ENCODE peak calls at places on chromosome 20, in ten cellular contexts. One of them, this sample, is unnamed.

GRCh38 chr20:3658708-3659491 is 4.3 kb downstream of the GFRA4 start:
- DNase-seq in psoas muscle: no peak
- DNase-seq in pancreas: no peak
- DNase-seq in trophoblast cell: no peak
- DNase-seq in mammary epithelial cell: no peak
- DNase-seq in left lung: no peak
- DNase-seq in dorsolateral prefrontal cortex: peak
- DNase-seq in right atrium auricular region: no peak
- DNase-seq in RWPE1: no peak
- DNase-seq in suprapubic skin: no peak
- DNase-seq in this sample: no peak

GRCh38 chr20:25053207-25054132 is 4.5 kb downstream of the ACSS1 start:
- DNase-seq in right atrium auricular region: peak
- DNase-seq in trophoblast cell: no peak
- DNase-seq in mammary epithelial cell: no peak
- DNase-seq in left lung: peak
- DNase-seq in pancreas: peak
- DNase-seq in dorsolateral prefrontal cortex: no peak
- DNase-seq in psoas muscle: peak
- DNase-seq in suprapubic skin: no peak
- DNase-seq in RWPE1: no peak
- DNase-seq in this sample: no peak

GRCh38 chr20:50005378-50006020 is 22.7 kb downstream of the SNAI1 start:
- DNase-seq in pancreas: no peak
- DNase-seq in trophoblast cell: no peak
- DNase-seq in RWPE1: no peak
- DNase-seq in left lung: no peak
- DNase-seq in psoas muscle: no peak
- DNase-seq in suprapubic skin: no peak
- DNase-seq in right atrium auricular region: no peak
- DNase-seq in mammary epithelial cell: no peak
- DNase-seq in dorsolateral prefrontal cortex: no peak
- DNase-seq in this sample: no peak

GRCh38 chr20:19193349-19193748 is 19.1 kb upstream of the SLC24A3 start:
- DNase-seq in left lung: no peak
- DNase-seq in mammary epithelial cell: no peak
- DNase-seq in right atrium auricular region: no peak
- DNase-seq in psoas muscle: no peak
- DNase-seq in trophoblast cell: no peak
- DNase-seq in dorsolateral prefrontal cortex: no peak
- DNase-seq in pancreas: no peak
- DNase-seq in suprapubic skin: no peak
- DNase-seq in RWPE1: no peak
- DNase-seq in this sample: no peak

GRCh38 chr20:57662028-57662312 is 41.7 kb upstream of the ZBP1 start:
- DNase-seq in RWPE1: no peak
- DNase-seq in pancreas: no peak
- DNase-seq in trophoblast cell: no peak
- DNase-seq in psoas muscle: no peak
- DNase-seq in left lung: peak
- DNase-seq in dorsolateral prefrontal cortex: no peak
- DNase-seq in mammary epithelial cell: no peak
- DNase-seq in right atrium auricular region: no peak
- DNase-seq in suprapubic skin: no peak
- DNase-seq in this sample: no peak

GRCh38 chr20:55567826-55568225 is 437.5 kb downstream of the CBLN4 start:
- DNase-seq in right atrium auricular region: no peak
- DNase-seq in mammary epithelial cell: peak
- DNase-seq in RWPE1: no peak
- DNase-seq in left lung: no peak
- DNase-seq in trophoblast cell: no peak
- DNase-seq in dorsolateral prefrontal cortex: no peak
- DNase-seq in suprapubic skin: no peak
- DNase-seq in psoas muscle: no peak
- DNase-seq in pancreas: no peak
- DNase-seq in this sample: no peak

GRCh38 chr20:51703446-51704287 is 64.5 kb downstream of the ATP9A start:
- DNase-seq in suprapubic skin: no peak
- DNase-seq in pancreas: no peak
- DNase-seq in dorsolateral prefrontal cortex: no peak
- DNase-seq in psoas muscle: no peak
- DNase-seq in RWPE1: no peak
- DNase-seq in trophoblast cell: no peak
- DNase-seq in mammary epithelial cell: no peak
- DNase-seq in right atrium auricular region: no peak
- DNase-seq in left lung: no peak
- DNase-seq in this sample: no peak

GRCh38 chr20:63895886-63896135 is 885 bp downstream of the DNAJC5 start:
- DNase-seq in mammary epithelial cell: peak
- DNase-seq in pancreas: no peak
- DNase-seq in dorsolateral prefrontal cortex: no peak
- DNase-seq in trophoblast cell: no peak
- DNase-seq in psoas muscle: no peak
- DNase-seq in right atrium auricular region: no peak
- DNase-seq in left lung: no peak
- DNase-seq in RWPE1: no peak
- DNase-seq in suprapubic skin: no peak
- DNase-seq in this sample: no peak

GRCh38 chr20:45765980-45766379 is 25.7 kb downstream of the WFDC3 start:
- DNase-seq in RWPE1: no peak
- DNase-seq in pancreas: no peak
- DNase-seq in right atrium auricular region: no peak
- DNase-seq in suprapubic skin: no peak
- DNase-seq in psoas muscle: no peak
- DNase-seq in mammary epithelial cell: no peak
- DNase-seq in dorsolateral prefrontal cortex: no peak
- DNase-seq in trophoblast cell: no peak
- DNase-seq in left lung: no peak
- DNase-seq in this sample: no peak

GRCh38 chr20:47735412-47736400 is 49.6 kb downstream of the SULF2 start:
- DNase-seq in trophoblast cell: no peak
- DNase-seq in dorsolateral prefrontal cortex: no peak
- DNase-seq in left lung: peak
- DNase-seq in pancreas: no peak
- DNase-seq in RWPE1: no peak
- DNase-seq in right atrium auricular region: peak
- DNase-seq in psoas muscle: peak
- DNase-seq in suprapubic skin: no peak
- DNase-seq in mammary epithelial cell: no peak
- DNase-seq in this sample: no peak

DNA sequence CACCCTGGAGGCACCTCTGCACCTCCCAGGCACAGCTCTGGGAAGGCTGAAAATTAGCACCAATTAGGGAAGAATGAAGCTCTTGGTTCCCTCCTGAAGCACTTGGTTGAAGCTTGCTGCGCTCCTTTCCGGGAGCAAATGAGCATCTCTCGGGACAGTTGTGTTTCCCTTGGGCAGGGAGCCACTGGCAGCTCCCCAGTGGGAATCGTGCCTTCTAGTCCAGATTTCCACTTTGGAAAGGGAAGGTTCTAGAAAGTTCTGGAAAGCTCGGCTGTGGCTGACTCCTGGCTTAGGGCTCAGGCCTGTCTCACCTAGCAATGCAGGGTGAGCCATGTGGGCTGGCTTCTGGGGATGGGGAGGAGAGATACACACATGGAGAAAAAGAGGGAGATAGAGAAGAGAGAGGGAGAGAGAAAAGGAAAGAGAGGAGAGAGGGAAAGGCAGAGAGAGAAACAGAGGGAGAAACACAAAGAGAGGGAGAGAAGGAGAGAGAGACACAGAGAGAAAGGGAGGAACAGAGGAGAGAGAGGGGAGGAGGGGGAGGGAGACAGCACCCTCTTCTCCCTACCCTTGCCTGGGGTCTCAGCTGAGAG is 24.7 kb downstream of the NTSR1 start:
- DNase-seq in dorsolateral prefrontal cortex: peak
- DNase-seq in right atrium auricular region: no peak
- DNase-seq in RWPE1: no peak
- DNase-seq in mammary epithelial cell: no peak
- DNase-seq in trophoblast cell: no peak
- DNase-seq in suprapubic skin: no peak
- DNase-seq in left lung: peak
- DNase-seq in psoas muscle: peak
- DNase-seq in pancreas: no peak
- DNase-seq in this sample: no peak
- H3K27ac ChIP-seq in dorsolateral prefrontal cortex: no peak
- H3K27ac ChIP-seq in right atrium auricular region: no peak
- H3K27ac ChIP-seq in RWPE1: peak
- H3K27ac ChIP-seq in mammary epithelial cell: no peak
- H3K27ac ChIP-seq in trophoblast cell: no peak
- H3K27ac ChIP-seq in suprapubic skin: no peak
- H3K27ac ChIP-seq in left lung: no peak
- H3K27ac ChIP-seq in psoas muscle: no peak
- H3K27ac ChIP-seq in pancreas: no peak
- H3K27ac ChIP-seq in this sample: no peak

DNA sequence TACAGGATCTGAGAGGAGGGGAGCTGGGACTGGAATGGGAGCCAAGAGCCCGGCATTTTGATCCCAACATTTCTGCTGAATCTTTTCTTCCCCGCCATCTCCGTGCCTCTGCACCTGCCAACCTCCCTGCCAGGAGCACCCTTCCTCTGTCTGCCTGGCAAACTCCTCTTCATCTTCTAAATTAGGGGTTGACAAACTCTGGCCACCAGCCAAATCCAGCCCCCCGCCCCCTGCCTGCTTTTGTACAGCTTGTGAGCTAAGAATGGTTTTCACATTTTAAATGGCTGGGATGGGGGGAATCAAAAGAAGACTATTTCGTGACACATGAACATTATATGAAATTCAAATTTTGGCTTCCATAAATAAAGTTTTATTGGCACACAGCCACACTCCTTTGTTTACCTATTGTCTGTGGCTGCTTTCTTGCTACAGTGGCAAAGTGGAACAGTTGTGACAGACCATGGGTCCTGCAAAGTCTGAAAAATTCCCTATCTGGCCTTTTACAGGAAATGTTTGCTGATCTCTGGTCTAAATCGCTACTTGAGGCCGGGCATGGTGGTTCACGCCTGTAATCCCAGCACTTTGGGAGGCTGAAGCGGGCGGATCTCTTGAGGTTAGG is 23.0 kb upstream of the PREX1 start:
- DNase-seq in trophoblast cell: no peak
- DNase-seq in dorsolateral prefrontal cortex: no peak
- DNase-seq in suprapubic skin: no peak
- DNase-seq in pancreas: no peak
- DNase-seq in right atrium auricular region: no peak
- DNase-seq in psoas muscle: no peak
- DNase-seq in mammary epithelial cell: no peak
- DNase-seq in RWPE1: no peak
- DNase-seq in left lung: no peak
- DNase-seq in this sample: no peak
- H3K27ac ChIP-seq in trophoblast cell: no peak
- H3K27ac ChIP-seq in dorsolateral prefrontal cortex: no peak
- H3K27ac ChIP-seq in suprapubic skin: no peak
- H3K27ac ChIP-seq in pancreas: no peak
- H3K27ac ChIP-seq in right atrium auricular region: no peak
- H3K27ac ChIP-seq in psoas muscle: no peak
- H3K27ac ChIP-seq in mammary epithelial cell: no peak
- H3K27ac ChIP-seq in RWPE1: no peak
- H3K27ac ChIP-seq in left lung: no peak
- H3K27ac ChIP-seq in this sample: no peak

DNA sequence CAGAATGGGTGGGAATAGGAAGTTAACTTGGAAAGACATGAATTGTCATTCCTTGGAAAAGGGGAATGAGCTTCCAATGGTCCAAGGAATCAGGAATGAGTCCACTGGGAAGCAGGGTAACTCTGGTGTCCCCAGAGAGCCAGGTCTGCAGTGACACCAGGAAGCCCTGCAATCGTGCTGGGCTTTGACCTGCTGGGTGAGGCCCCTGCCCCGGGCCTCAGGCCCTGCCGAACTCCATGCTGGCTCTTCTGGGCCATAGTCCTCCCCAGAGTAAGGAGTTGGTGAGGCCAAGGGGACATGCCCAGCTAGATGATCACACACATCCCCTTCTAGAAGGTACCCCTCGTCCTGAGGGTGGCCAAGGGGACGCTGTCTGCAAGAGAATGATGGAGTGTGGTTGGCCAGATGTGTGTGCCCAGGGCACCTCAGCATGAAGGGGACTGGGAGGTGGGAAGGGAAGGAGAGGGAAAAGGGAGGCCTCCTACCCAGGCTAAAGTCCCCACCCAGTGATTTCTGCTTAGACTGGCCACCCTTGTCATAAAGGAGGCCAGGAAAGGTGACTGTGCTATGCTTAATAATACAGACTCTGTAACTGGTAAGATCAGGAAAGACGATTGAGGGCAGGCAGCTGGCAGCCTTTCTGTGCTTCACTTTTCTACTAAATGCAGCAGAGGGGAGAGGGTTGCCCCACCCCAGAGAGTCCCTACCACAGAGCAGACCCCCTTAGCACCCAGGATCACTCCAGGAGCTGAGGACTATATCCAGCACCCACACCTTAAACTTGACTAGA is 119.3 kb downstream of the SNX5 start:
- DNase-seq in left lung: no peak
- DNase-seq in mammary epithelial cell: no peak
- DNase-seq in trophoblast cell: no peak
- DNase-seq in suprapubic skin: no peak
- DNase-seq in dorsolateral prefrontal cortex: no peak
- DNase-seq in RWPE1: no peak
- DNase-seq in pancreas: no peak
- DNase-seq in psoas muscle: no peak
- DNase-seq in right atrium auricular region: no peak
- DNase-seq in this sample: no peak
- H3K27ac ChIP-seq in left lung: no peak
- H3K27ac ChIP-seq in mammary epithelial cell: peak
- H3K27ac ChIP-seq in trophoblast cell: no peak
- H3K27ac ChIP-seq in suprapubic skin: peak
- H3K27ac ChIP-seq in dorsolateral prefrontal cortex: no peak
- H3K27ac ChIP-seq in RWPE1: peak
- H3K27ac ChIP-seq in pancreas: no peak
- H3K27ac ChIP-seq in psoas muscle: peak
- H3K27ac ChIP-seq in right atrium auricular region: peak
- H3K27ac ChIP-seq in this sample: no peak

GRCh38 chr20:62367136-62367482 is at the start of gene LAMA5:
- DNase-seq in right atrium auricular region: no peak
- DNase-seq in dorsolateral prefrontal cortex: no peak
- DNase-seq in mammary epithelial cell: no peak
- DNase-seq in pancreas: peak
- DNase-seq in trophoblast cell: peak
- DNase-seq in psoas muscle: peak
- DNase-seq in left lung: no peak
- DNase-seq in suprapubic skin: no peak
- DNase-seq in RWPE1: peak
- DNase-seq in this sample: peak
- H3K27ac ChIP-seq in right atrium auricular region: peak
- H3K27ac ChIP-seq in dorsolateral prefrontal cortex: peak
- H3K27ac ChIP-seq in mammary epithelial cell: peak
- H3K27ac ChIP-seq in pancreas: peak
- H3K27ac ChIP-seq in trophoblast cell: peak
- H3K27ac ChIP-seq in psoas muscle: peak
- H3K27ac ChIP-seq in left lung: peak
- H3K27ac ChIP-seq in suprapubic skin: peak
- H3K27ac ChIP-seq in RWPE1: peak
- H3K27ac ChIP-seq in this sample: peak